ENCODE peak calls at places on chromosomes 2 and 18, in nine cellular contexts. One of them, this sample, is unnamed. For H3K4me1, the result is how much of the 10 kb centered on the place peaks cover.

GRCh38 chr2:169294001-169294675 is 68.2 kb downstream of the LRP2 start:
- DNase-seq in stomach: no peak
- DNase-seq in heart right ventricle: no peak
- DNase-seq in colonic mucosa: no peak
- DNase-seq in HCT116: no peak
- DNase-seq in body of pancreas: no peak
- DNase-seq in CD8-positive, alpha-beta memory T cell: no peak
- DNase-seq in BE2C: no peak
- DNase-seq in lower lobe of right lung: no peak
- DNase-seq in this sample: no peak

GRCh38 chr2:238864207-238865014 is 16.5 kb downstream of the TWIST2 start:
- DNase-seq in stomach: peak
- DNase-seq in heart right ventricle: peak
- DNase-seq in colonic mucosa: peak
- DNase-seq in HCT116: peak
- DNase-seq in body of pancreas: peak
- DNase-seq in CD8-positive, alpha-beta memory T cell: no peak
- DNase-seq in BE2C: peak
- DNase-seq in lower lobe of right lung: peak
- DNase-seq in this sample: no peak

GRCh38 chr2:102473020-102473419 is at the start of gene SLC9A4:
- DNase-seq in stomach: peak
- DNase-seq in heart right ventricle: no peak
- DNase-seq in colonic mucosa: peak
- DNase-seq in HCT116: peak
- DNase-seq in body of pancreas: peak
- DNase-seq in CD8-positive, alpha-beta memory T cell: peak
- DNase-seq in BE2C: peak
- DNase-seq in lower lobe of right lung: peak
- DNase-seq in this sample: no peak

GRCh38 chr2:46000660-46001059 is 296.5 kb upstream of the EPAS1 start:
- DNase-seq in stomach: no peak
- DNase-seq in heart right ventricle: no peak
- DNase-seq in colonic mucosa: no peak
- DNase-seq in HCT116: no peak
- DNase-seq in body of pancreas: no peak
- DNase-seq in CD8-positive, alpha-beta memory T cell: no peak
- DNase-seq in BE2C: no peak
- DNase-seq in lower lobe of right lung: no peak
- DNase-seq in this sample: no peak

GRCh38 chr2:32844253-32844652 is 102.5 kb upstream of the LTBP1 start:
- DNase-seq in stomach: no peak
- DNase-seq in heart right ventricle: no peak
- DNase-seq in colonic mucosa: no peak
- DNase-seq in HCT116: no peak
- DNase-seq in body of pancreas: no peak
- DNase-seq in CD8-positive, alpha-beta memory T cell: no peak
- DNase-seq in BE2C: no peak
- DNase-seq in lower lobe of right lung: no peak
- DNase-seq in this sample: no peak

GRCh38 chr2:230614913-230615332 is 97.7 kb upstream of the CAB39 start:
- DNase-seq in stomach: peak
- DNase-seq in heart right ventricle: no peak
- DNase-seq in colonic mucosa: no peak
- DNase-seq in HCT116: no peak
- DNase-seq in body of pancreas: no peak
- DNase-seq in CD8-positive, alpha-beta memory T cell: no peak
- DNase-seq in BE2C: no peak
- DNase-seq in lower lobe of right lung: no peak
- DNase-seq in this sample: no peak

GRCh38 chr2:144389151-144389929 is 130.6 kb downstream of the ZEB2 start:
- DNase-seq in stomach: peak
- DNase-seq in heart right ventricle: no peak
- DNase-seq in colonic mucosa: peak
- DNase-seq in HCT116: no peak
- DNase-seq in body of pancreas: peak
- DNase-seq in CD8-positive, alpha-beta memory T cell: no peak
- DNase-seq in BE2C: no peak
- DNase-seq in lower lobe of right lung: peak
- DNase-seq in this sample: peak

GRCh38 chr2:110863726-110864125 is 131.4 kb downstream of the ACOXL start:
- DNase-seq in stomach: no peak
- DNase-seq in heart right ventricle: no peak
- DNase-seq in colonic mucosa: no peak
- DNase-seq in HCT116: no peak
- DNase-seq in body of pancreas: no peak
- DNase-seq in CD8-positive, alpha-beta memory T cell: no peak
- DNase-seq in BE2C: no peak
- DNase-seq in lower lobe of right lung: no peak
- DNase-seq in this sample: no peak

GRCh38 chr2:191030521-191031154 is 16.7 kb upstream of the STAT1 start:
- DNase-seq in stomach: no peak
- DNase-seq in heart right ventricle: no peak
- DNase-seq in colonic mucosa: peak
- DNase-seq in HCT116: no peak
- DNase-seq in body of pancreas: peak
- DNase-seq in CD8-positive, alpha-beta memory T cell: peak
- DNase-seq in BE2C: peak
- DNase-seq in lower lobe of right lung: no peak
- DNase-seq in this sample: no peak

GRCh38 chr2:224158831-224159230 is 119.7 kb upstream of the SERPINE2 start:
- DNase-seq in stomach: no peak
- DNase-seq in heart right ventricle: no peak
- DNase-seq in colonic mucosa: no peak
- DNase-seq in HCT116: no peak
- DNase-seq in body of pancreas: no peak
- DNase-seq in CD8-positive, alpha-beta memory T cell: no peak
- DNase-seq in BE2C: no peak
- DNase-seq in lower lobe of right lung: no peak
- DNase-seq in this sample: no peak

GRCh38 chr2:219184116-219184515 is 6.0 kb downstream of the RETREG2 start:
- DNase-seq in stomach: no peak
- DNase-seq in heart right ventricle: no peak
- DNase-seq in colonic mucosa: peak
- DNase-seq in HCT116: no peak
- DNase-seq in body of pancreas: no peak
- DNase-seq in CD8-positive, alpha-beta memory T cell: no peak
- DNase-seq in BE2C: no peak
- DNase-seq in lower lobe of right lung: no peak
- DNase-seq in this sample: no peak

GRCh38 chr2:105278654-105279053 is 37.1 kb downstream of the GPR45 start:
- DNase-seq in stomach: no peak
- DNase-seq in heart right ventricle: no peak
- DNase-seq in colonic mucosa: no peak
- DNase-seq in HCT116: no peak
- DNase-seq in body of pancreas: no peak
- DNase-seq in CD8-positive, alpha-beta memory T cell: no peak
- DNase-seq in BE2C: no peak
- DNase-seq in lower lobe of right lung: no peak
- DNase-seq in this sample: no peak

GRCh38 chr2:41722668-41723369 is 325.0 kb upstream of the PKDCC start:
- DNase-seq in stomach: no peak
- DNase-seq in heart right ventricle: peak
- DNase-seq in colonic mucosa: no peak
- DNase-seq in HCT116: no peak
- DNase-seq in body of pancreas: no peak
- DNase-seq in CD8-positive, alpha-beta memory T cell: no peak
- DNase-seq in BE2C: no peak
- DNase-seq in lower lobe of right lung: no peak
- DNase-seq in this sample: no peak

GRCh38 chr2:207044380-207044779 is 105.1 kb downstream of the CPO start:
- DNase-seq in stomach: no peak
- DNase-seq in heart right ventricle: no peak
- DNase-seq in colonic mucosa: no peak
- DNase-seq in HCT116: no peak
- DNase-seq in body of pancreas: no peak
- DNase-seq in CD8-positive, alpha-beta memory T cell: no peak
- DNase-seq in BE2C: no peak
- DNase-seq in lower lobe of right lung: no peak
- DNase-seq in this sample: no peak

GRCh38 chr18:61531182-61531581 is 198.0 kb downstream of the CDH20 start:
- DNase-seq in stomach: no peak
- DNase-seq in heart right ventricle: no peak
- DNase-seq in colonic mucosa: no peak
- DNase-seq in HCT116: no peak
- DNase-seq in body of pancreas: peak
- DNase-seq in CD8-positive, alpha-beta memory T cell: no peak
- DNase-seq in BE2C: peak
- DNase-seq in lower lobe of right lung: no peak
- DNase-seq in this sample: no peak

DNA sequence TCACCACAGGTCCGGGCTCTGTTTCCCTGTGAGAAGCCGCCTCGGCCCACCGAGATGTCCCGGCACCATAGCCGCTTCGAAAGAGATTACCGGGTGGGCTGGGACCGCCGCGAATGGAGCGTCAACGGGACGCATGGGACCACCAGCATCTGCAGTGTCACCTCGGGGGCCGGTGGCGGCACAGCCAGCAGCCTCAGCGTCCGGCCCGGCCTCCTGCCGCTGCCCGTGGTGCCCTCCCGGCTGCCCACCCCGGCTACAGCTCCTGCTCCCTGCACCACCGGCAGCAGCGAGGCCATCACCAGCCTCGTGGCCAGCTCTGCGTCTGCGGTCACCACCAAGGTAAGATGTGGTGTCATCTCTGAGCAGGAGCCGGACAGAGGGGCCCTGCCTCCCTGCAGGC is 177.2 kb downstream of the KLHL29 start:
- DNase-seq in stomach: no peak
- DNase-seq in heart right ventricle: no peak
- DNase-seq in colonic mucosa: no peak
- DNase-seq in HCT116: no peak
- DNase-seq in body of pancreas: no peak
- DNase-seq in CD8-positive, alpha-beta memory T cell: no peak
- DNase-seq in BE2C: no peak
- DNase-seq in lower lobe of right lung: no peak
- DNase-seq in this sample: no peak
- H3K4me1 ChIP-seq in stomach: under half
- H3K4me1 ChIP-seq in heart right ventricle: under half
- H3K4me1 ChIP-seq in colonic mucosa: under half
- H3K4me1 ChIP-seq in HCT116: under half
- H3K4me1 ChIP-seq in body of pancreas: under half
- H3K4me1 ChIP-seq in CD8-positive, alpha-beta memory T cell: under half
- H3K4me1 ChIP-seq in BE2C: under half
- H3K4me1 ChIP-seq in lower lobe of right lung: under half
- H3K4me1 ChIP-seq in this sample: under half

GRCh38 chr2:44940612-44941464 is 664 bp upstream of the SIX3 start:
- DNase-seq in stomach: no peak
- DNase-seq in heart right ventricle: no peak
- DNase-seq in colonic mucosa: no peak
- DNase-seq in HCT116: no peak
- DNase-seq in body of pancreas: no peak
- DNase-seq in CD8-positive, alpha-beta memory T cell: no peak
- DNase-seq in BE2C: no peak
- DNase-seq in lower lobe of right lung: no peak
- DNase-seq in this sample: no peak
- H3K4me3 ChIP-seq in stomach: peak
- H3K4me3 ChIP-seq in heart right ventricle: no peak
- H3K4me3 ChIP-seq in colonic mucosa: peak
- H3K4me3 ChIP-seq in HCT116: peak
- H3K4me3 ChIP-seq in body of pancreas: no peak
- H3K4me3 ChIP-seq in CD8-positive, alpha-beta memory T cell: no peak
- H3K4me3 ChIP-seq in BE2C: peak
- H3K4me3 ChIP-seq in lower lobe of right lung: peak
- H3K4me3 ChIP-seq in this sample: no peak

GRCh38 chr18:36392888-36393287 is 95.4 kb downstream of the FHOD3 start:
- DNase-seq in stomach: no peak
- DNase-seq in heart right ventricle: no peak
- DNase-seq in colonic mucosa: no peak
- DNase-seq in HCT116: no peak
- DNase-seq in body of pancreas: no peak
- DNase-seq in CD8-positive, alpha-beta memory T cell: no peak
- DNase-seq in BE2C: peak
- DNase-seq in lower lobe of right lung: no peak
- DNase-seq in this sample: no peak

GRCh38 chr18:36389027-36389426 is 91.5 kb downstream of the FHOD3 start:
- DNase-seq in stomach: no peak
- DNase-seq in heart right ventricle: no peak
- DNase-seq in colonic mucosa: no peak
- DNase-seq in HCT116: no peak
- DNase-seq in body of pancreas: no peak
- DNase-seq in CD8-positive, alpha-beta memory T cell: no peak
- DNase-seq in BE2C: no peak
- DNase-seq in lower lobe of right lung: no peak
- DNase-seq in this sample: no peak

GRCh38 chr18:36389811-36390581 is 92.5 kb downstream of the FHOD3 start:
- DNase-seq in stomach: no peak
- DNase-seq in heart right ventricle: peak
- DNase-seq in colonic mucosa: no peak
- DNase-seq in HCT116: no peak
- DNase-seq in body of pancreas: no peak
- DNase-seq in CD8-positive, alpha-beta memory T cell: no peak
- DNase-seq in BE2C: no peak
- DNase-seq in lower lobe of right lung: no peak
- DNase-seq in this sample: no peak

GRCh38 chr18:36392163-36392887 is 94.8 kb downstream of the FHOD3 start:
- DNase-seq in stomach: no peak
- DNase-seq in heart right ventricle: no peak
- DNase-seq in colonic mucosa: no peak
- DNase-seq in HCT116: no peak
- DNase-seq in body of pancreas: no peak
- DNase-seq in CD8-positive, alpha-beta memory T cell: no peak
- DNase-seq in BE2C: no peak
- DNase-seq in lower lobe of right lung: no peak
- DNase-seq in this sample: no peak

DNA sequence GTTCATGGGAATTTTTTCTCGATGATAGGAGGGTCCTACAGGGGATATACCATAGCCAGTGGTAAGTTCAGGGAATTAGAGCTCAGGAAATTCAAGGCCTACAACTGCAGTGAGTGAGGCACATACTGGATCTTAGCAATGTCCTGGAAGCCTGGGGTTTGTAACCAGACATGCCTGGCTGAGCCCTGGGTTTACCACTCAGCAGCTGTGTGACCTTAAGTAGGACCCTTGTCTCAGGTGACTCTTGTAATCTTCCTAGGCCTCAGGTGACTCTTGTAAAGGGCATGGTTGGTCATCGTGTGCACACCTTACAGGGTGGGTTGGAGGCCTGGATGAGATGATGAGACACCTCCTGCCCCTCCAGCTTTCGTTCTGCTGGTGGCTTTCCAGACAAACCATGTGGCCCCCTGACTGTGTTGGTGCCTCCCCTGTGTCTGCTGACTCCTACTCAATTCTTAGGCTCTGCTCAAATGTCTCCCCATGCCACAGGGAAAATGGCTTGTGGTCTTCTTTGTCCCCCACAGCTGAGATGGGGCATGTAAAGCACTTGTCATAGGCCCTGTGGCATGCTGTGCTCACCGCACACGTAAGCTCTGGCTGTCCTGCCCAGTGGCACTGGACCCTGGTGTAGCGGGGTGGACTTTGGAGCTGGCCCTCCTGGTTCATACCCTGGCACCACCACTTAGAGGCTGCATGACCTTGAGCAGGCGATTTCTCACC is 94.1 kb downstream of the FHOD3 start:
- DNase-seq in stomach: no peak
- DNase-seq in heart right ventricle: no peak
- DNase-seq in colonic mucosa: no peak
- DNase-seq in HCT116: no peak
- DNase-seq in body of pancreas: no peak
- DNase-seq in CD8-positive, alpha-beta memory T cell: no peak
- DNase-seq in BE2C: no peak
- DNase-seq in lower lobe of right lung: no peak
- DNase-seq in this sample: no peak
- H3K4me1 ChIP-seq in stomach: under half
- H3K4me1 ChIP-seq in heart right ventricle: half or more
- H3K4me1 ChIP-seq in colonic mucosa: under half
- H3K4me1 ChIP-seq in HCT116: under half
- H3K4me1 ChIP-seq in body of pancreas: under half
- H3K4me1 ChIP-seq in CD8-positive, alpha-beta memory T cell: under half
- H3K4me1 ChIP-seq in BE2C: under half
- H3K4me1 ChIP-seq in lower lobe of right lung: under half
- H3K4me1 ChIP-seq in this sample: under half

GRCh38 chr2:176066645-176067586 is 16.8 kb downstream of the EVX2 start:
- DNase-seq in stomach: no peak
- DNase-seq in heart right ventricle: no peak
- DNase-seq in colonic mucosa: no peak
- DNase-seq in HCT116: no peak
- DNase-seq in body of pancreas: no peak
- DNase-seq in CD8-positive, alpha-beta memory T cell: no peak
- DNase-seq in BE2C: no peak
- DNase-seq in lower lobe of right lung: no peak
- DNase-seq in this sample: no peak
- H3K4me3 ChIP-seq in stomach: peak
- H3K4me3 ChIP-seq in heart right ventricle: no peak
- H3K4me3 ChIP-seq in colonic mucosa: peak
- H3K4me3 ChIP-seq in HCT116: no peak
- H3K4me3 ChIP-seq in body of pancreas: no peak
- H3K4me3 ChIP-seq in CD8-positive, alpha-beta memory T cell: no peak
- H3K4me3 ChIP-seq in BE2C: no peak
- H3K4me3 ChIP-seq in lower lobe of right lung: peak
- H3K4me3 ChIP-seq in this sample: no peak

This sample was measured in iPS DF 6.9.